ENCODE peak calls at places on chromosomes 13 and 19, in ten cellular contexts. One of them, this sample, is unnamed.

GRCh38 chr19:39929750-39930149 is 4.7 kb downstream of the FCGBP start:
- DNase-seq in iris pigment epithelial cell: no peak
- DNase-seq in activated CD4-positive, alpha-beta T cell treated with anti-CD3 and anti-CD28 coated beads for 4 hours: no peak
- DNase-seq in hepatic stellate cell: no peak
- DNase-seq in heart left ventricle: no peak
- DNase-seq in COR-L47: no peak
- DNase-seq in NCI-H460: no peak
- DNase-seq in astrocyte of the spinal cord: no peak
- DNase-seq in activated naive CD4-positive, alpha-beta T cell: no peak
- DNase-seq in NCI-H345: no peak
- DNase-seq in this sample: no peak

GRCh38 chr19:34962945-34963530 is 991 bp downstream of the ZNF792 start:
- DNase-seq in NCI-H345: peak
- DNase-seq in activated naive CD4-positive, alpha-beta T cell: no peak
- DNase-seq in hepatic stellate cell: no peak
- DNase-seq in iris pigment epithelial cell: peak
- DNase-seq in heart left ventricle: no peak
- DNase-seq in NCI-H460: no peak
- DNase-seq in COR-L47: no peak
- DNase-seq in astrocyte of the spinal cord: peak
- DNase-seq in activated CD4-positive, alpha-beta T cell treated with anti-CD3 and anti-CD28 coated beads for 4 hours: no peak
- DNase-seq in this sample: no peak

GRCh38 chr13:29902632-29903305 is 52.4 kb upstream of the UBL3 start:
- DNase-seq in astrocyte of the spinal cord: no peak
- DNase-seq in COR-L47: no peak
- DNase-seq in NCI-H460: no peak
- DNase-seq in NCI-H345: no peak
- DNase-seq in activated naive CD4-positive, alpha-beta T cell: no peak
- DNase-seq in hepatic stellate cell: no peak
- DNase-seq in activated CD4-positive, alpha-beta T cell treated with anti-CD3 and anti-CD28 coated beads for 4 hours: no peak
- DNase-seq in heart left ventricle: no peak
- DNase-seq in iris pigment epithelial cell: no peak
- DNase-seq in this sample: no peak

GRCh38 chr19:37333457-37333856 is 37.4 kb upstream of the ZNF527 start:
- DNase-seq in NCI-H345: no peak
- DNase-seq in COR-L47: no peak
- DNase-seq in astrocyte of the spinal cord: no peak
- DNase-seq in NCI-H460: no peak
- DNase-seq in hepatic stellate cell: no peak
- DNase-seq in activated CD4-positive, alpha-beta T cell treated with anti-CD3 and anti-CD28 coated beads for 4 hours: no peak
- DNase-seq in heart left ventricle: no peak
- DNase-seq in activated naive CD4-positive, alpha-beta T cell: no peak
- DNase-seq in iris pigment epithelial cell: no peak
- DNase-seq in this sample: no peak

GRCh38 chr19:38543807-38544568 is 73.8 kb downstream of the MAP4K1 start:
- DNase-seq in hepatic stellate cell: peak
- DNase-seq in activated naive CD4-positive, alpha-beta T cell: no peak
- DNase-seq in activated CD4-positive, alpha-beta T cell treated with anti-CD3 and anti-CD28 coated beads for 4 hours: peak
- DNase-seq in NCI-H345: peak
- DNase-seq in NCI-H460: peak
- DNase-seq in heart left ventricle: no peak
- DNase-seq in iris pigment epithelial cell: peak
- DNase-seq in COR-L47: no peak
- DNase-seq in astrocyte of the spinal cord: peak
- DNase-seq in this sample: no peak

GRCh38 chr19:2121416-2122051 is 24.8 kb downstream of the IZUMO4 start:
- DNase-seq in COR-L47: no peak
- DNase-seq in astrocyte of the spinal cord: no peak
- DNase-seq in NCI-H345: no peak
- DNase-seq in heart left ventricle: no peak
- DNase-seq in iris pigment epithelial cell: no peak
- DNase-seq in activated naive CD4-positive, alpha-beta T cell: no peak
- DNase-seq in NCI-H460: no peak
- DNase-seq in activated CD4-positive, alpha-beta T cell treated with anti-CD3 and anti-CD28 coated beads for 4 hours: no peak
- DNase-seq in hepatic stellate cell: no peak
- DNase-seq in this sample: no peak

GRCh38 chr19:2394669-2395292 is 32.6 kb downstream of the TIMM13 start:
- DNase-seq in astrocyte of the spinal cord: no peak
- DNase-seq in NCI-H460: no peak
- DNase-seq in heart left ventricle: no peak
- DNase-seq in NCI-H345: no peak
- DNase-seq in COR-L47: no peak
- DNase-seq in hepatic stellate cell: peak
- DNase-seq in activated naive CD4-positive, alpha-beta T cell: no peak
- DNase-seq in activated CD4-positive, alpha-beta T cell treated with anti-CD3 and anti-CD28 coated beads for 4 hours: no peak
- DNase-seq in iris pigment epithelial cell: no peak
- DNase-seq in this sample: no peak

GRCh38 chr19:2491130-2491801 is 15.3 kb downstream of the GADD45B start:
- DNase-seq in heart left ventricle: no peak
- DNase-seq in astrocyte of the spinal cord: peak
- DNase-seq in NCI-H460: no peak
- DNase-seq in activated CD4-positive, alpha-beta T cell treated with anti-CD3 and anti-CD28 coated beads for 4 hours: no peak
- DNase-seq in hepatic stellate cell: peak
- DNase-seq in NCI-H345: peak
- DNase-seq in COR-L47: peak
- DNase-seq in iris pigment epithelial cell: peak
- DNase-seq in activated naive CD4-positive, alpha-beta T cell: no peak
- DNase-seq in this sample: no peak

GRCh38 chr13:77000475-77000874 is 8.6 kb downstream of the CLN5 start:
- DNase-seq in hepatic stellate cell: no peak
- DNase-seq in heart left ventricle: no peak
- DNase-seq in iris pigment epithelial cell: no peak
- DNase-seq in NCI-H460: no peak
- DNase-seq in COR-L47: no peak
- DNase-seq in activated naive CD4-positive, alpha-beta T cell: no peak
- DNase-seq in astrocyte of the spinal cord: peak
- DNase-seq in activated CD4-positive, alpha-beta T cell treated with anti-CD3 and anti-CD28 coated beads for 4 hours: no peak
- DNase-seq in NCI-H345: no peak
- DNase-seq in this sample: no peak

GRCh38 chr13:61766667-61767058 is 351.0 kb upstream of the PCDH20 start:
- DNase-seq in iris pigment epithelial cell: no peak
- DNase-seq in COR-L47: no peak
- DNase-seq in activated CD4-positive, alpha-beta T cell treated with anti-CD3 and anti-CD28 coated beads for 4 hours: no peak
- DNase-seq in heart left ventricle: peak
- DNase-seq in hepatic stellate cell: no peak
- DNase-seq in NCI-H345: no peak
- DNase-seq in astrocyte of the spinal cord: no peak
- DNase-seq in activated naive CD4-positive, alpha-beta T cell: no peak
- DNase-seq in NCI-H460: no peak
- DNase-seq in this sample: no peak

GRCh38 chr13:49759503-49759902 is 33.0 kb downstream of the KPNA3 start:
- DNase-seq in activated naive CD4-positive, alpha-beta T cell: no peak
- DNase-seq in COR-L47: no peak
- DNase-seq in NCI-H345: no peak
- DNase-seq in NCI-H460: no peak
- DNase-seq in astrocyte of the spinal cord: peak
- DNase-seq in activated CD4-positive, alpha-beta T cell treated with anti-CD3 and anti-CD28 coated beads for 4 hours: no peak
- DNase-seq in hepatic stellate cell: no peak
- DNase-seq in heart left ventricle: no peak
- DNase-seq in iris pigment epithelial cell: peak
- DNase-seq in this sample: no peak

GRCh38 chr13:48731957-48732569 is 78.3 kb downstream of the CYSLTR2 start:
- DNase-seq in hepatic stellate cell: no peak
- DNase-seq in NCI-H460: no peak
- DNase-seq in activated CD4-positive, alpha-beta T cell treated with anti-CD3 and anti-CD28 coated beads for 4 hours: peak
- DNase-seq in heart left ventricle: peak
- DNase-seq in COR-L47: no peak
- DNase-seq in astrocyte of the spinal cord: no peak
- DNase-seq in iris pigment epithelial cell: peak
- DNase-seq in NCI-H345: no peak
- DNase-seq in activated naive CD4-positive, alpha-beta T cell: peak
- DNase-seq in this sample: peak

GRCh38 chr19:33868821-33869412 is 72.2 kb downstream of the KCTD15 start:
- DNase-seq in hepatic stellate cell: peak
- DNase-seq in astrocyte of the spinal cord: peak
- DNase-seq in activated CD4-positive, alpha-beta T cell treated with anti-CD3 and anti-CD28 coated beads for 4 hours: no peak
- DNase-seq in activated naive CD4-positive, alpha-beta T cell: no peak
- DNase-seq in NCI-H460: no peak
- DNase-seq in NCI-H345: no peak
- DNase-seq in heart left ventricle: peak
- DNase-seq in COR-L47: no peak
- DNase-seq in iris pigment epithelial cell: no peak
- DNase-seq in this sample: no peak

GRCh38 chr19:5987077-5987818 is 9.3 kb upstream of the RANBP3 start:
- DNase-seq in iris pigment epithelial cell: peak
- DNase-seq in COR-L47: peak
- DNase-seq in activated CD4-positive, alpha-beta T cell treated with anti-CD3 and anti-CD28 coated beads for 4 hours: peak
- DNase-seq in hepatic stellate cell: peak
- DNase-seq in heart left ventricle: no peak
- DNase-seq in NCI-H460: peak
- DNase-seq in NCI-H345: peak
- DNase-seq in activated naive CD4-positive, alpha-beta T cell: peak
- DNase-seq in astrocyte of the spinal cord: peak
- DNase-seq in this sample: peak

GRCh38 chr19:1318678-1319471 is 33.2 kb downstream of the EFNA2 start:
- DNase-seq in hepatic stellate cell: no peak
- DNase-seq in activated CD4-positive, alpha-beta T cell treated with anti-CD3 and anti-CD28 coated beads for 4 hours: no peak
- DNase-seq in heart left ventricle: no peak
- DNase-seq in activated naive CD4-positive, alpha-beta T cell: no peak
- DNase-seq in astrocyte of the spinal cord: no peak
- DNase-seq in NCI-H460: no peak
- DNase-seq in COR-L47: no peak
- DNase-seq in NCI-H345: no peak
- DNase-seq in iris pigment epithelial cell: no peak
- DNase-seq in this sample: no peak

GRCh38 chr19:52142001-52142595 is 2.4 kb upstream of the ZNF616 start:
- DNase-seq in hepatic stellate cell: no peak
- DNase-seq in activated CD4-positive, alpha-beta T cell treated with anti-CD3 and anti-CD28 coated beads for 4 hours: no peak
- DNase-seq in COR-L47: no peak
- DNase-seq in activated naive CD4-positive, alpha-beta T cell: no peak
- DNase-seq in NCI-H460: no peak
- DNase-seq in NCI-H345: no peak
- DNase-seq in astrocyte of the spinal cord: no peak
- DNase-seq in iris pigment epithelial cell: no peak
- DNase-seq in heart left ventricle: no peak
- DNase-seq in this sample: no peak

GRCh38 chr19:1045247-1045603 is 5.3 kb downstream of the ABCA7 start:
- DNase-seq in COR-L47: no peak
- DNase-seq in astrocyte of the spinal cord: no peak
- DNase-seq in activated naive CD4-positive, alpha-beta T cell: no peak
- DNase-seq in hepatic stellate cell: peak
- DNase-seq in heart left ventricle: no peak
- DNase-seq in iris pigment epithelial cell: peak
- DNase-seq in NCI-H460: peak
- DNase-seq in NCI-H345: no peak
- DNase-seq in activated CD4-positive, alpha-beta T cell treated with anti-CD3 and anti-CD28 coated beads for 4 hours: no peak
- DNase-seq in this sample: peak

GRCh38 chr19:53853707-53854106 is 14.0 kb upstream of the MYADM start:
- DNase-seq in activated CD4-positive, alpha-beta T cell treated with anti-CD3 and anti-CD28 coated beads for 4 hours: no peak
- DNase-seq in NCI-H460: no peak
- DNase-seq in COR-L47: no peak
- DNase-seq in astrocyte of the spinal cord: no peak
- DNase-seq in NCI-H345: no peak
- DNase-seq in hepatic stellate cell: no peak
- DNase-seq in activated naive CD4-positive, alpha-beta T cell: no peak
- DNase-seq in iris pigment epithelial cell: no peak
- DNase-seq in heart left ventricle: no peak
- DNase-seq in this sample: no peak

GRCh38 chr13:75910591-75910990 is 274.5 kb downstream of the LMO7 start:
- DNase-seq in COR-L47: no peak
- DNase-seq in activated naive CD4-positive, alpha-beta T cell: no peak
- DNase-seq in NCI-H460: no peak
- DNase-seq in activated CD4-positive, alpha-beta T cell treated with anti-CD3 and anti-CD28 coated beads for 4 hours: no peak
- DNase-seq in NCI-H345: no peak
- DNase-seq in astrocyte of the spinal cord: no peak
- DNase-seq in iris pigment epithelial cell: no peak
- DNase-seq in hepatic stellate cell: no peak
- DNase-seq in heart left ventricle: no peak
- DNase-seq in this sample: no peak

GRCh38 chr19:7456964-7457541 is 31.8 kb downstream of the PEX11G start:
- DNase-seq in COR-L47: no peak
- DNase-seq in heart left ventricle: no peak
- DNase-seq in NCI-H460: no peak
- DNase-seq in iris pigment epithelial cell: no peak
- DNase-seq in NCI-H345: no peak
- DNase-seq in astrocyte of the spinal cord: no peak
- DNase-seq in activated naive CD4-positive, alpha-beta T cell: no peak
- DNase-seq in activated CD4-positive, alpha-beta T cell treated with anti-CD3 and anti-CD28 coated beads for 4 hours: no peak
- DNase-seq in hepatic stellate cell: no peak
- DNase-seq in this sample: no peak

GRCh38 chr13:21673592-21674270 is 2.9 kb downstream of the FGF9 start:
- DNase-seq in heart left ventricle: peak
- DNase-seq in iris pigment epithelial cell: peak
- DNase-seq in activated naive CD4-positive, alpha-beta T cell: peak
- DNase-seq in COR-L47: peak
- DNase-seq in hepatic stellate cell: peak
- DNase-seq in astrocyte of the spinal cord: no peak
- DNase-seq in NCI-H345: peak
- DNase-seq in activated CD4-positive, alpha-beta T cell treated with anti-CD3 and anti-CD28 coated beads for 4 hours: peak
- DNase-seq in NCI-H460: no peak
- DNase-seq in this sample: no peak

GRCh38 chr19:17420267-17420924 is 549 bp downstream of the MVB12A start:
- DNase-seq in heart left ventricle: no peak
- DNase-seq in activated CD4-positive, alpha-beta T cell treated with anti-CD3 and anti-CD28 coated beads for 4 hours: peak
- DNase-seq in NCI-H345: no peak
- DNase-seq in iris pigment epithelial cell: no peak
- DNase-seq in hepatic stellate cell: peak
- DNase-seq in COR-L47: no peak
- DNase-seq in astrocyte of the spinal cord: peak
- DNase-seq in activated naive CD4-positive, alpha-beta T cell: no peak
- DNase-seq in NCI-H460: no peak
- DNase-seq in this sample: no peak

GRCh38 chr19:45645631-45646344 is 6.6 kb upstream of the EML2 start:
- DNase-seq in activated naive CD4-positive, alpha-beta T cell: peak
- DNase-seq in iris pigment epithelial cell: peak
- DNase-seq in heart left ventricle: peak
- DNase-seq in COR-L47: peak
- DNase-seq in astrocyte of the spinal cord: peak
- DNase-seq in activated CD4-positive, alpha-beta T cell treated with anti-CD3 and anti-CD28 coated beads for 4 hours: peak
- DNase-seq in hepatic stellate cell: peak
- DNase-seq in NCI-H460: peak
- DNase-seq in NCI-H345: peak
- DNase-seq in this sample: peak

GRCh38 chr13:22062478-22063205 is 391.8 kb downstream of the FGF9 start:
- DNase-seq in astrocyte of the spinal cord: no peak
- DNase-seq in NCI-H345: no peak
- DNase-seq in NCI-H460: no peak
- DNase-seq in activated naive CD4-positive, alpha-beta T cell: no peak
- DNase-seq in activated CD4-positive, alpha-beta T cell treated with anti-CD3 and anti-CD28 coated beads for 4 hours: no peak
- DNase-seq in heart left ventricle: no peak
- DNase-seq in COR-L47: no peak
- DNase-seq in iris pigment epithelial cell: no peak
- DNase-seq in hepatic stellate cell: no peak
- DNase-seq in this sample: no peak

GRCh38 chr13:43573361-43573740 is 213.4 kb downstream of the ENOX1 start:
- DNase-seq in COR-L47: no peak
- DNase-seq in astrocyte of the spinal cord: peak
- DNase-seq in heart left ventricle: no peak
- DNase-seq in NCI-H460: peak
- DNase-seq in iris pigment epithelial cell: peak
- DNase-seq in hepatic stellate cell: no peak
- DNase-seq in activated CD4-positive, alpha-beta T cell treated with anti-CD3 and anti-CD28 coated beads for 4 hours: no peak
- DNase-seq in NCI-H345: no peak
- DNase-seq in activated naive CD4-positive, alpha-beta T cell: no peak
- DNase-seq in this sample: no peak

GRCh38 chr19:40682431-40682964 is 8.0 kb downstream of the NUMBL start:
- DNase-seq in activated naive CD4-positive, alpha-beta T cell: no peak
- DNase-seq in astrocyte of the spinal cord: no peak
- DNase-seq in iris pigment epithelial cell: no peak
- DNase-seq in NCI-H345: no peak
- DNase-seq in activated CD4-positive, alpha-beta T cell treated with anti-CD3 and anti-CD28 coated beads for 4 hours: no peak
- DNase-seq in hepatic stellate cell: no peak
- DNase-seq in NCI-H460: no peak
- DNase-seq in COR-L47: no peak
- DNase-seq in heart left ventricle: peak
- DNase-seq in this sample: no peak

GRCh38 chr19:18202759-18203407 is 959 bp downstream of the RAB3A start:
- DNase-seq in activated CD4-positive, alpha-beta T cell treated with anti-CD3 and anti-CD28 coated beads for 4 hours: peak
- DNase-seq in NCI-H345: no peak
- DNase-seq in COR-L47: peak
- DNase-seq in activated naive CD4-positive, alpha-beta T cell: no peak
- DNase-seq in iris pigment epithelial cell: peak
- DNase-seq in heart left ventricle: no peak
- DNase-seq in NCI-H460: no peak
- DNase-seq in hepatic stellate cell: no peak
- DNase-seq in astrocyte of the spinal cord: no peak
- DNase-seq in this sample: no peak

GRCh38 chr19:32458500-32459123 is 53.0 kb downstream of the DPY19L3 start:
- DNase-seq in hepatic stellate cell: no peak
- DNase-seq in NCI-H460: no peak
- DNase-seq in astrocyte of the spinal cord: no peak
- DNase-seq in activated naive CD4-positive, alpha-beta T cell: no peak
- DNase-seq in COR-L47: no peak
- DNase-seq in NCI-H345: no peak
- DNase-seq in activated CD4-positive, alpha-beta T cell treated with anti-CD3 and anti-CD28 coated beads for 4 hours: no peak
- DNase-seq in heart left ventricle: no peak
- DNase-seq in iris pigment epithelial cell: peak
- DNase-seq in this sample: no peak

This sample was measured in T-helper 1 cell.